ENCODE peak calls at places on chromosomes 2 and 18, in eight cellular contexts. One of them, this sample, is unnamed.

GRCh38 chr18:59228361-59228760 is 8.4 kb downstream of the GRP start:
- DNase-seq in HepG2: no peak
- DNase-seq in A549: no peak
- DNase-seq in transverse colon: no peak
- DNase-seq in tibial nerve: no peak
- DNase-seq in stomach: no peak
- DNase-seq in upper lobe of left lung: no peak
- DNase-seq in K562: no peak
- DNase-seq in this sample: no peak

GRCh38 chr2:208366215-208367132 is 40.1 kb upstream of the PTH2R start:
- DNase-seq in HepG2: no peak
- DNase-seq in A549: no peak
- DNase-seq in transverse colon: no peak
- DNase-seq in tibial nerve: no peak
- DNase-seq in stomach: no peak
- DNase-seq in upper lobe of left lung: no peak
- DNase-seq in K562: no peak
- DNase-seq in this sample: no peak

GRCh38 chr2:162146906-162147305 is 5.1 kb downstream of the GCG start:
- DNase-seq in HepG2: no peak
- DNase-seq in A549: no peak
- DNase-seq in transverse colon: no peak
- DNase-seq in tibial nerve: no peak
- DNase-seq in stomach: no peak
- DNase-seq in upper lobe of left lung: no peak
- DNase-seq in K562: no peak
- DNase-seq in this sample: no peak

GRCh38 chr2:112884869-112885502 is 26.0 kb upstream of the IL37 start:
- DNase-seq in HepG2: peak
- DNase-seq in A549: peak
- DNase-seq in transverse colon: peak
- DNase-seq in tibial nerve: peak
- DNase-seq in stomach: peak
- DNase-seq in upper lobe of left lung: no peak
- DNase-seq in K562: peak
- DNase-seq in this sample: no peak

GRCh38 chr2:112121682-112122254 is 16.4 kb upstream of the FBLN7 start:
- DNase-seq in HepG2: peak
- DNase-seq in A549: peak
- DNase-seq in transverse colon: no peak
- DNase-seq in tibial nerve: peak
- DNase-seq in stomach: no peak
- DNase-seq in upper lobe of left lung: no peak
- DNase-seq in K562: no peak
- DNase-seq in this sample: no peak

GRCh38 chr2:144456680-144457079 is 63.2 kb downstream of the ZEB2 start:
- DNase-seq in HepG2: no peak
- DNase-seq in A549: peak
- DNase-seq in transverse colon: no peak
- DNase-seq in tibial nerve: peak
- DNase-seq in stomach: no peak
- DNase-seq in upper lobe of left lung: no peak
- DNase-seq in K562: no peak
- DNase-seq in this sample: no peak

GRCh38 chr2:74216642-74217041 is 18.2 kb downstream of the MTHFD2 start:
- DNase-seq in HepG2: no peak
- DNase-seq in A549: no peak
- DNase-seq in transverse colon: no peak
- DNase-seq in tibial nerve: no peak
- DNase-seq in stomach: no peak
- DNase-seq in upper lobe of left lung: no peak
- DNase-seq in K562: no peak
- DNase-seq in this sample: no peak

GRCh38 chr18:6219116-6219717 is 195.5 kb downstream of the L3MBTL4 start:
- DNase-seq in HepG2: peak
- DNase-seq in A549: peak
- DNase-seq in transverse colon: no peak
- DNase-seq in tibial nerve: no peak
- DNase-seq in stomach: no peak
- DNase-seq in upper lobe of left lung: no peak
- DNase-seq in K562: peak
- DNase-seq in this sample: peak

GRCh38 chr2:201953880-201954279 is 79.8 kb upstream of the FZD7 start:
- DNase-seq in HepG2: no peak
- DNase-seq in A549: no peak
- DNase-seq in transverse colon: no peak
- DNase-seq in tibial nerve: no peak
- DNase-seq in stomach: no peak
- DNase-seq in upper lobe of left lung: no peak
- DNase-seq in K562: no peak
- DNase-seq in this sample: no peak

GRCh38 chr2:201955231-201955630 is 78.4 kb upstream of the FZD7 start:
- DNase-seq in HepG2: no peak
- DNase-seq in A549: no peak
- DNase-seq in transverse colon: no peak
- DNase-seq in tibial nerve: no peak
- DNase-seq in stomach: no peak
- DNase-seq in upper lobe of left lung: no peak
- DNase-seq in K562: no peak
- DNase-seq in this sample: no peak

GRCh38 chr2:201957091-201957490 is 76.6 kb upstream of the FZD7 start:
- DNase-seq in HepG2: no peak
- DNase-seq in A549: no peak
- DNase-seq in transverse colon: no peak
- DNase-seq in tibial nerve: no peak
- DNase-seq in stomach: no peak
- DNase-seq in upper lobe of left lung: no peak
- DNase-seq in K562: no peak
- DNase-seq in this sample: no peak

GRCh38 chr2:201955702-201956141 is 77.9 kb upstream of the FZD7 start:
- DNase-seq in HepG2: no peak
- DNase-seq in A549: no peak
- DNase-seq in transverse colon: no peak
- DNase-seq in tibial nerve: peak
- DNase-seq in stomach: no peak
- DNase-seq in upper lobe of left lung: peak
- DNase-seq in K562: no peak
- DNase-seq in this sample: peak

GRCh38 chr2:201956361-201956760 is 77.3 kb upstream of the FZD7 start:
- DNase-seq in HepG2: no peak
- DNase-seq in A549: no peak
- DNase-seq in transverse colon: no peak
- DNase-seq in tibial nerve: no peak
- DNase-seq in stomach: no peak
- DNase-seq in upper lobe of left lung: no peak
- DNase-seq in K562: no peak
- DNase-seq in this sample: no peak
- TF ChIP-seq EP300 in HepG2: no peak
- TF ChIP-seq EP300 in A549: no peak
- TF ChIP-seq EP300 in transverse colon: no peak
- TF ChIP-seq EP300 in tibial nerve: no peak
- TF ChIP-seq EP300 in stomach: no peak
- TF ChIP-seq EP300 in upper lobe of left lung: no peak
- TF ChIP-seq EP300 in K562: no peak
- TF ChIP-seq EP300 in this sample: no peak

GRCh38 chr2:237429761-237430160 is 15.8 kb upstream of the COL6A3 start:
- DNase-seq in HepG2: no peak
- DNase-seq in A549: no peak
- DNase-seq in transverse colon: no peak
- DNase-seq in tibial nerve: no peak
- DNase-seq in stomach: no peak
- DNase-seq in upper lobe of left lung: no peak
- DNase-seq in K562: no peak
- DNase-seq in this sample: no peak
- TF ChIP-seq EP300 in HepG2: no peak
- TF ChIP-seq EP300 in A549: no peak
- TF ChIP-seq EP300 in transverse colon: no peak
- TF ChIP-seq EP300 in tibial nerve: no peak
- TF ChIP-seq EP300 in stomach: no peak
- TF ChIP-seq EP300 in upper lobe of left lung: no peak
- TF ChIP-seq EP300 in K562: no peak
- TF ChIP-seq EP300 in this sample: no peak

DNA sequence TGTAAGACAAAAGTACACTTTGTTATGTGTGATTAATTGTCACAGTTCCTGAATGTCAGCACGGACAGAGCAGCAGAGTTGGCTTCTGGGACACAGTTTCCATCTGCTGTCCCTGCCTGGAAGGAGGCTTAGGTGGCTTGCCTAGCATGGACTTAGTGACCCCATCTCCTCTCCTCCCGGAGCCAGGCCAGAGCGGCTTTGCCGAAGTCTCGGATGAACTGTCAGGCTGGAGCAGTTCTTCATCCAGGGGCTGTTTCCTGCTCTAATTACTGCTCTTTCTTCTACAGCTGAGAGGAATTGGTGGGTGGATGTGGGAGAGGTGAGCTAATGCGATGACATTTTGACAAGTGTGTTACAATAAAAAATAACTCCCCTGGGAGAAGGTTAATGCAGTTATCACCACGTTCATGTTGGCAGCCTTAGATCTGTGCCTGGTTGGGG is 102.0 kb downstream of the SH3RF3 start:
- DNase-seq in HepG2: no peak
- DNase-seq in A549: no peak
- DNase-seq in transverse colon: no peak
- DNase-seq in tibial nerve: no peak
- DNase-seq in stomach: no peak
- DNase-seq in upper lobe of left lung: peak
- DNase-seq in K562: no peak
- DNase-seq in this sample: no peak
- TF ChIP-seq EP300 in HepG2: no peak
- TF ChIP-seq EP300 in A549: no peak
- TF ChIP-seq EP300 in transverse colon: no peak
- TF ChIP-seq EP300 in tibial nerve: peak
- TF ChIP-seq EP300 in stomach: no peak
- TF ChIP-seq EP300 in upper lobe of left lung: no peak
- TF ChIP-seq EP300 in K562: no peak
- TF ChIP-seq EP300 in this sample: no peak

GRCh38 chr2:72415256-72415655 is 267.6 kb upstream of the CYP26B1 start:
- DNase-seq in HepG2: no peak
- DNase-seq in A549: no peak
- DNase-seq in transverse colon: no peak
- DNase-seq in tibial nerve: no peak
- DNase-seq in stomach: no peak
- DNase-seq in upper lobe of left lung: no peak
- DNase-seq in K562: no peak
- DNase-seq in this sample: no peak
- TF ChIP-seq EP300 in HepG2: no peak
- TF ChIP-seq EP300 in A549: no peak
- TF ChIP-seq EP300 in transverse colon: no peak
- TF ChIP-seq EP300 in tibial nerve: no peak
- TF ChIP-seq EP300 in stomach: no peak
- TF ChIP-seq EP300 in upper lobe of left lung: no peak
- TF ChIP-seq EP300 in K562: no peak
- TF ChIP-seq EP300 in this sample: no peak

DNA sequence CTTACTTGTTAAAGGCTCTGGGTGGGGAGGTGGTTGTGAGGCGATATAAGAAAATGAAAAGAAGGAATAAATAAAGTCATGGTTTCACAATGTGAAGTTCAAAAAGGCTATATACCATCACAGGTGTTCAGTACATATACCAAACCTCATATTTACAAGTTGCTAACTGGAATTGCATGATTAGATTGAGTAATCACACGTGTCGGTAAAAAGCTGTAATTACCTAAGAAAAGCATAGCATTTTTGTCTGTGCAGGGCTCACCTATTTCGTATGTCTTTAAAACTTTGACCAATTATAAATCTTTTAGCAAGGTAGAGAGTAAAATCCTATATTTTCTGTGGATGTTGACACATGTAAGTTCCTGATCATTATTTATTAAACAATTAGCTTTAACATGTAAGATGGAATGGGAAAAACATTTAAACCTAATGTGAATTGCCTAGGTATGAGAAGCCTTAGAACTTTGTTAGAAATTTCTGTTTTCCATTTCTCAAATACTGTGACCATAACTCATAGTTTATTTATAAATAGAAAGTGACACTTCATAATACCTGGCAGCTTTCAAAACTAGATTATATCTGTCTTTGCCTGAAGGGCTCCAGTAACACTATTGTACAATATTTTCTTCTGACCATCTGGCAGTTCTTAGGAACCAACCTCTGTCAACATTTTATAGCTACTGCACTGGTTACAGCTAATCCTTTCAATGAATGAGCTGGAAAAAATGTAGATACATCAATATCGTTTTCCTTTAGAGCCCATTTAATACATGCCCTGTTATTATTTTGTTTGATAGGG is 237.2 kb downstream of the CAMKMT start:
- DNase-seq in HepG2: no peak
- DNase-seq in A549: no peak
- DNase-seq in transverse colon: no peak
- DNase-seq in tibial nerve: no peak
- DNase-seq in stomach: no peak
- DNase-seq in upper lobe of left lung: no peak
- DNase-seq in K562: no peak
- DNase-seq in this sample: no peak
- TF ChIP-seq EP300 in HepG2: no peak
- TF ChIP-seq EP300 in A549: no peak
- TF ChIP-seq EP300 in transverse colon: no peak
- TF ChIP-seq EP300 in tibial nerve: no peak
- TF ChIP-seq EP300 in stomach: no peak
- TF ChIP-seq EP300 in upper lobe of left lung: no peak
- TF ChIP-seq EP300 in K562: no peak
- TF ChIP-seq EP300 in this sample: no peak

DNA sequence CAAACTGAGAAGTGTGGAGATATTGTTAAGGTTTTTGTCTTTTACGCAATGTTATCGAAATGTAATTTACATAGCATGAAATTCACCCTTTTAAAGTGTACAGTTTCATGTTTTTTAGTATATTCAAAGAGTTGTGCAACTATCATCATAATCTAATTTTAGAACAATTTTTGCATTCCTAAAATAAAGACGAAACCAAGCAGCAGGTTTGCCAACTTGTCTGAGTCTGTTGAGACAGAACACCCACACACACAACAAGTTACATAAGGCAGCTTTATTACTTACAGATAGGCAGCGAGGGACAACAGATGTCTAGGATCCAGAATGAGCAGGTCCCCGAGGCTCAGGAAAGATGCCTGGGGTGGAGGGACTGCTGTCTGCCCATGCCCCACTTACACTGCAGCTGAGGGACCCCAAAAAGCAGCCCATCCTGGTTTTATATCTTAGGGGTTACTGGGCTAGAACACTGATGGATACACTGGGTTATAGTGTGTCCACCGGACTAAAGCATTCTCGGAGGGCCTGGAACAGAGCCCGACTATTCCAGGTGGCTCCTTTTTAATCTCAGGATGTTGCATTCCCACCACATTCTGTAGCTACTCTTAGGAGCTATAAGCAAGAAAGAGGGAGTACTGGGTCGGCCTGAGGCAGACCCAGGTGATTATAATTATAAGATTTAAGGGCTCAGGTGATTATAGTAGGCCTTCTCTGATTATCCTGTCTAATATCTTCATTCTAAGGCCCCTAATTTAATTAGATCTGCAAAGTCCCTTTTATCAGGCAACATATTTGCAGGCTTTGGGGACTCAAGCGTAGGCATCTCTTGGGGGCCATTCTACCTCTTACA is 150.2 kb upstream of the DOK6 start:
- DNase-seq in HepG2: no peak
- DNase-seq in A549: no peak
- DNase-seq in transverse colon: no peak
- DNase-seq in tibial nerve: no peak
- DNase-seq in stomach: no peak
- DNase-seq in upper lobe of left lung: no peak
- DNase-seq in K562: no peak
- DNase-seq in this sample: no peak
- TF ChIP-seq EP300 in HepG2: no peak
- TF ChIP-seq EP300 in A549: no peak
- TF ChIP-seq EP300 in transverse colon: no peak
- TF ChIP-seq EP300 in tibial nerve: no peak
- TF ChIP-seq EP300 in stomach: no peak
- TF ChIP-seq EP300 in upper lobe of left lung: no peak
- TF ChIP-seq EP300 in K562: no peak
- TF ChIP-seq EP300 in this sample: no peak